ENCODE peak calls at places on chromosomes 5 and 9, in nine cellular contexts. W is activated CD8-positive, alpha-beta T cell treated with anti-CD3 and anti-CD28 coated beads for 36 hours; J is cardiac muscle cell; E is spleen; D is HCT116; K is RWPE1; U is kidney; G is epithelial cell of esophagus; R is HFFc6. I is an unnamed sample.

GRCh38 chr5:94776167-94776566 is 157.7 kb downstream of the SLF1 start:
- DNase-seq in W (no peak), J (no peak), E (no peak), D (no peak), K (no peak), U (no peak), G (peak; percentile 2), R (no peak), I (no peak)

GRCh38 chr9:120985759-120986353 is 59.3 kb upstream of the TRAF1 start:
- DNase-seq in W (no peak), J (peak; percentile 38), E (no peak), D (peak; percentile 50), K (peak; percentile 62), U (no peak), G (peak; percentile 66), R (peak; percentile 77), I (peak; percentile 48)

GRCh38 chr9:27086818-27087680 is 22.0 kb upstream of the TEK start:
- DNase-seq in W (no peak), J (no peak), E (no peak), D (no peak), K (no peak), U (no peak), G (no peak), R (peak; percentile 87), I (no peak)

GRCh38 chr5:105688227-105688807 is 1982.4 kb downstream of the EFNA5 start:
- DNase-seq in W (no peak), J (no peak), E (no peak), D (no peak), K (no peak), U (no peak), G (no peak), R (no peak), I (no peak)

GRCh38 chr5:172479784-172480115 is 25.4 kb upstream of the SH3PXD2B start:
- DNase-seq in W (no peak), J (no peak), E (no peak), D (no peak), K (no peak), U (no peak), G (no peak), R (no peak), I (no peak)

GRCh38 chr9:127393680-127394079 is 3.3 kb upstream of the SLC2A8 start:
- DNase-seq in W (no peak), J (no peak), E (no peak), D (no peak), K (no peak), U (no peak), G (no peak), R (peak; percentile 24), I (no peak)

GRCh38 chr5:126450388-126450787 is 27.2 kb downstream of the GRAMD2B start:
- DNase-seq in W (peak; percentile 51), J (no peak), E (no peak), D (no peak), K (no peak), U (no peak), G (peak; percentile 77), R (no peak), I (peak; percentile 38)

GRCh38 chr9:90925581-90926257 is 124.1 kb downstream of the SYK start:
- DNase-seq in W (no peak), J (no peak), E (no peak), D (no peak), K (peak; percentile 54), U (no peak), G (peak; percentile 56), R (peak; percentile 89), I (no peak)

GRCh38 chr9:35750256-35750531 is 1.1 kb downstream of the RGP1 start:
- DNase-seq in W (no peak), J (no peak), E (no peak), D (no peak), K (no peak), U (no peak), G (no peak), R (no peak), I (no peak)

GRCh38 chr5:173963107-173963506 is 25.9 kb upstream of the C5orf47 start:
- DNase-seq in W (no peak), J (no peak), E (no peak), D (no peak), K (peak; percentile 40), U (no peak), G (peak; percentile 70), R (peak; percentile 82), I (no peak)

GRCh38 chr9:82912639-82913038 is 150.3 kb downstream of the RASEF start:
- DNase-seq in W (no peak), J (no peak), E (no peak), D (no peak), K (peak; percentile 9), U (no peak), G (peak; percentile 15), R (no peak), I (no peak)
- TF ChIP-seq CTCF in W (no peak), J (no peak), E (no peak), D (no peak), K (peak; percentile 9), U (no peak), G (peak; percentile 46), R (no peak), I (no peak)

GRCh38 chr5:1012316-1012841 is 3.8 kb downstream of the NKD2 start:
- DNase-seq in W (no peak), J (no peak), E (peak; percentile 69), D (no peak), K (no peak), U (peak; percentile 70), G (no peak), R (no peak), I (no peak)

GRCh38 chr5:1010181-1010510 is 1.5 kb downstream of the NKD2 start:
- DNase-seq in W (no peak), J (no peak), E (peak; percentile 61), D (no peak), K (no peak), U (no peak), G (no peak), R (no peak), I (no peak)

GRCh38 chr5:1011741-1012315 is 3.2 kb downstream of the NKD2 start:
- DNase-seq in W (no peak), J (no peak), E (peak; percentile 70), D (no peak), K (no peak), U (peak; percentile 64), G (no peak), R (no peak), I (no peak)

GRCh38 chr5:1010641-1011046 is 2.0 kb downstream of the NKD2 start:
- DNase-seq in W (no peak), J (no peak), E (peak; percentile 61), D (no peak), K (no peak), U (peak; percentile 49), G (no peak), R (no peak), I (no peak)

DNA sequence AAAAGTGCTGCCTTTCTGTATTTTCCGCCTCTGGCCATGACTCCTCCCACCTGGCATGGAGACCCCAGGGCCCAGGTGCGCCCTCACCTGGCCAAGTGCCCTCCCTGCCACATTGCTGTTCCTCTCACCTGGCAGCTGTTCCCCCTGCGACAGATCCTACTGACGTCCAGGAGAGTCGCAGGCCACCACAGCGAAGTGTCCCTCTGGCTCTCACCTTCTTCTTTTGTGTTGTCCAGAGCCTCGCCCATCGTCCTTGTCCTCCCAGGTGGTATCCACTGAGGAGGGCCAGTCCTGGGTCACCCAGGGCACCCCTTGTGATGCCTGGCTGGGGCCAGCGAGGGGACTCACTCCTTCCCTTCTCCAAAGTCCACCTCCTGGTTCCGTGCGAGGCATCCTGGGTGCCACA is 2.6 kb downstream of the NKD2 start:
- DNase-seq in W (peak; percentile 79), J (peak; percentile 54), E (peak; percentile 75), D (no peak), K (peak; percentile 71), U (peak; percentile 69), G (peak; percentile 6), R (no peak), I (peak; percentile 80)
- TF ChIP-seq CTCF in W (peak; percentile 60), J (peak; percentile 38), E (no peak), D (no peak), K (peak; percentile 53), U (peak; percentile 15), G (peak; percentile 45), R (peak; percentile 55), I (peak; percentile 48)

GRCh38 chr9:78278801-78279200 is 18.1 kb upstream of the PSAT1 start:
- DNase-seq in W (no peak), J (no peak), E (no peak), D (no peak), K (no peak), U (no peak), G (no peak), R (no peak), I (no peak)
- TF ChIP-seq CTCF in W (no peak), J (no peak), E (no peak), D (no peak), K (no peak), U (no peak), G (no peak), R (no peak), I (no peak)

DNA sequence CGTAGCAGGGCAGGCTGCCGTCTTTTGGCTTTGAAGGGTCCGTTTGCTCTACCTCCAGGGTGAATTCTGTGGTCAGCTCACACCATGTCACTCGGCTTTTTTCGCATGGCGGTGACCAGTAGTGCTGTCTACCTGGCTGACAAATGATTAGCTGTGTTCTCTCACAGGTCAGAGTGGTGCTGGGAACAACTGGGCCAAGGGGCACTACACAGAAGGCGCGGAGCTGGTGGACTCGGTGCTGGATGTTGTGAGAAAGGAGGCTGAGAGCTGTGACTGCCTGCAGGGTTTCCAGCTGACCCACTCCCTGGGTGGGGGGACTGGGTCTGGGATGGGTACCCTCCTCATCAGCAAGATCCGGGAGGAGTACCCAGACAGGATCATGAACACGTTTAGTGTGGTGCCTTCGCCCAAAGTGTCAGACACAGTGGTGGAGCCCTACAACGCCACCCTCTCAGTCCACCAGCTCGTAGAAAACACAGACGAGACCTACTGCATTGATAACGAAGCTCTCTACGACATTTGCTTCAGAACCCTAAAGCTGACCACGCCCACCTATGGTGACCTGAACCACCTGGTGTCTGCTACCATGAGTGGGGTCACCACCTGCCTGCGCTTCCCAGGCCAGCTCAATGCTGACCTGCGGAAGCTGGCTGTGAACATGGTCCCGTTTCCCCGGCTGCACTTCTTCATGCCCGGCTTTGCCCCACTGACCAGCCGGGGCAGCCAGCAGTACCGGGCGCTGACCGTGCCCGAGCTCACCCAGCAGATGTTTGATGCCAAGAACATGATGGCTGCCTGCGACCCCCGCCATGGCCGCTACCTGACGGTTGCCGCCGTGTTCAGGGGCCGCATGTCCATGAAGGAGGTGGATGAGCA is 1.5 kb downstream of the TUBB4B start:
- DNase-seq in W (no peak), J (no peak), E (no peak), D (no peak), K (no peak), U (no peak), G (no peak), R (no peak), I (no peak)
- TF ChIP-seq CTCF in W (no peak), J (no peak), E (no peak), D (no peak), K (no peak), U (no peak), G (no peak), R (no peak), I (no peak)